ENCODE peak calls at places on chromosomes 2 and 18, in seven cellular contexts. I, E, A, J, C, W and M are unnamed samples.

GRCh38 chr2:240437181-240437860 is 1.9 kb downstream of the GPC1 start:
- DNase-seq in I (no peak), E (no peak), A (no peak), J (no peak), C (no peak), W (no peak), M (no peak)

GRCh38 chr2:38277245-38278119 is 99.6 kb downstream of the ATL2 start:
- DNase-seq in I (no peak), E (no peak), A (no peak), J (no peak), C (no peak), W (no peak), M (peak)

GRCh38 chr2:163466583-163466982 is 269.2 kb downstream of the FIGN start:
- DNase-seq in I (no peak), E (no peak), A (no peak), J (no peak), C (no peak), W (no peak), M (no peak)

GRCh38 chr2:31901900-31902299 is 108.9 kb downstream of the MEMO1 start:
- DNase-seq in I (no peak), E (no peak), A (no peak), J (no peak), C (no peak), W (no peak), M (no peak)

GRCh38 chr2:168136392-168136977 is 110.9 kb downstream of the STK39 start:
- DNase-seq in I (peak), E (peak), A (peak), J (no peak), C (no peak), W (peak), M (peak)

GRCh38 chr2:124027182-124027581 is 2.1 kb downstream of the CNTNAP5 start:
- DNase-seq in I (peak), E (no peak), A (peak), J (peak), C (no peak), W (no peak), M (peak)

GRCh38 chr2:45439788-45440773 is 171.0 kb downstream of the SRBD1 start:
- DNase-seq in I (peak), E (no peak), A (peak), J (no peak), C (no peak), W (no peak), M (no peak)

GRCh38 chr2:118130385-118130784 is 42.1 kb downstream of the INSIG2 start:
- DNase-seq in I (no peak), E (no peak), A (no peak), J (no peak), C (no peak), W (no peak), M (no peak)

GRCh38 chr18:80250740-80251364 is 3.5 kb upstream of the PARD6G start:
- DNase-seq in I (no peak), E (no peak), A (no peak), J (no peak), C (no peak), W (no peak), M (no peak)

GRCh38 chr18:22507055-22507454 is 89.3 kb upstream of the CTAGE1 start:
- DNase-seq in I (no peak), E (no peak), A (no peak), J (no peak), C (no peak), W (no peak), M (no peak)

GRCh38 chr2:35298493-35298892 is 1057.1 kb upstream of the CRIM1 start:
- DNase-seq in I (no peak), E (no peak), A (no peak), J (no peak), C (no peak), W (peak), M (peak)

GRCh38 chr2:133986881-133987793 is 266.7 kb upstream of the MGAT5 start:
- DNase-seq in I (no peak), E (no peak), A (no peak), J (no peak), C (no peak), W (no peak), M (no peak)

GRCh38 chr18:10213526-10213925 is 240.9 kb upstream of the APCDD1 start:
- DNase-seq in I (peak), E (peak), A (peak), J (no peak), C (no peak), W (no peak), M (no peak)

GRCh38 chr2:70891572-70892356 is 43.9 kb upstream of the ATP6V1B1 start:
- DNase-seq in I (no peak), E (no peak), A (no peak), J (no peak), C (no peak), W (no peak), M (no peak)

GRCh38 chr2:191499874-191500565 is 177.9 kb upstream of the NABP1 start:
- DNase-seq in I (no peak), E (no peak), A (peak), J (peak), C (no peak), W (no peak), M (peak)

DNA sequence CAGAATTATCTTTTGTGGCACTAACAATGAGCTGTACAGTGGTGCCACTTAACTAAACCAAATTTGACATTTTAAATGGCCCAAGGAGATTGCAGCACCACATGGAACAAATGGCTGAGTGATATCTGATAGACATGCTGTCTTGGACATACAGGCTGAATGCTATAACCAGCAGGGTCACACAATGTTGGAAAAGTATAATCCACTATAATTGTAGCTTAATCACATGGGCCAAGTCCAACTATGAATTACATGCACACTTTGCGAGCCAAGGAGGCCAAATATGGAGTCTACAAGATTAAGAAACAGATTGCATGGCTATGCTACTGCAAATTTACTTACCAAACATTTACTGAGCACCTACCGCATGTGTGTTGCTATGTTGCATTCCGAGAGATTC is 69.0 kb downstream of the AOX1 start:
- DNase-seq in I (no peak), E (no peak), A (no peak), J (no peak), C (no peak), W (no peak), M (no peak)
- TF ChIP-seq CTCF in I (no peak), E (no peak), A (no peak), J (no peak), C (no peak), W (no peak), M (no peak)

GRCh38 chr2:237702439-237703397 is 75.3 kb downstream of the LRRFIP1 start:
- DNase-seq in I (peak), E (no peak), A (peak), J (no peak), C (no peak), W (no peak), M (peak)
- TF ChIP-seq CTCF in I (no peak), E (no peak), A (no peak), J (no peak), C (no peak), W (no peak), M (no peak)

GRCh38 chr18:78984941-78985784 is 5.5 kb downstream of the SALL3 start:
- DNase-seq in I (no peak), E (no peak), A (peak), J (no peak), C (no peak), W (no peak), M (no peak)
- TF ChIP-seq CTCF in I (peak), E (no peak), A (peak), J (no peak), C (peak), W (peak), M (peak)

GRCh38 chr2:173467751-173468150 is 113.1 kb downstream of the CDCA7 start:
- DNase-seq in I (no peak), E (no peak), A (no peak), J (no peak), C (no peak), W (no peak), M (no peak)

GRCh38 chr2:173468394-173468793 is 113.7 kb downstream of the CDCA7 start:
- DNase-seq in I (no peak), E (no peak), A (no peak), J (no peak), C (no peak), W (no peak), M (no peak)

DNA sequence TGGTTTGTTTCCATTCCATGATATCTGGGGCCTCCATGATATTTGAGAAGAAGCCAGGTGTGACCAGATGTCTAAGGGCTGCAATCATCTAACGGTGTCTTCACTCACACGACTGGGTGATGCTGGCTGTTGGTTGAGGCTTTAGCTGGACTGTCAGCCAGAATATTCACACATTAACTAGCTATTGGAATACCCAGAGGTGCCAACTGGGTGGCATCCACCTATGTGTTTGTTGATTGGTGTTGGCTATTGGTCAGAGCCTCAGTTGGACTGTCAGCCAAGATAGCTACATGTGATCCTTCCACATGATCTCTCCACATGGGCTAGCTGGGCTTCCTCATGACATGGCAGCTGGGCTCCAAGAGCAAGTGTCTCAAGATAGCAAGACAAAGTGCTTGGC is 117.4 kb downstream of the CDCA7 start:
- DNase-seq in I (no peak), E (no peak), A (no peak), J (no peak), C (no peak), W (no peak), M (no peak)
- TF ChIP-seq CTCF in I (no peak), E (no peak), A (no peak), J (no peak), C (no peak), W (no peak), M (no peak)

DNA sequence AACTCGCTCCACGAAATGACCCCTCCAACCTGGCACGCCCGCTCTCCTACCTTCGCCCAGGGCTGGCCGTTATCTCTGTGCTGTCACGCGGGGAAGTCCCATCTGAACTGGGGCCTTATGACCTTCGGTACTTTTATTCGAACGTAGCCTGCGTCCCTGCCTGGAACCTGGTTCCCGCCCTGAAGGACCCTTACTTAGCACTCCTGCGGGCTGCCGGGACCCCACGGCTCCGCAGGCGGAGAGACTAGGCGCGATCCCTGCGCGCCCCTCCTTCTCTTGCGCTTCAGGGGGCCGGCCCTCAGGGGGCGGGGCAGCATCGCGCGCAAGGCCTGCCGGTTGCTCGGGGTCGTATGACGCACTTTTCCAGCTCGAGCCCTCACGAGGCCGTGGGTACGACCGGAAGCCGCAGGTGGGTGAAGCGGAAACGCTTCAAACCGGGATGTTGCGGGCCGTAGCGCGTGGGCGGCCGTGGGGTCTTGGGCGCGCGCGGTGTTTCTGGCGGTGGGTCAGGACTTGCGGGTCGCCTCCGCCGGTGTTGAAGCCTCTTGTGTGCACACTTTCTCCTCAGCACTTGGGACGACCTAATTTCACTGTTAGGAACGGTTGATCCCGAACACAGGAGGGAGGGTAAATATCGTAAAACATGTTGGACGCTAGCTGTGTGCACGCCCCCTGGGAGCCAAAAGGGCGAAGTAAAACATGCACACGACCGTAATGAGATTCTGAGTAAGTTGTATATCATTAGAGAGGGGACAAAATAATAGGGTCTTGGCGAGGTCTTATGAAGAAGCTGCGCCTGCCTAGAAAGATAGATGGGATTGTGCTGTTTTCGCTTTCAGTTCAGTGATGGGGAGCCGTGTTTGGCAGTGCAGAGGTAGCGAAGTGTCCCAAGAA is at the start of the genes LIPT1 and TSGA10:
- DNase-seq in I (peak), E (peak), A (peak), J (peak), C (peak), W (peak), M (peak)
- TF ChIP-seq CTCF in I (peak), E (no peak), A (peak), J (no peak), C (peak), W (peak), M (peak)

DNA sequence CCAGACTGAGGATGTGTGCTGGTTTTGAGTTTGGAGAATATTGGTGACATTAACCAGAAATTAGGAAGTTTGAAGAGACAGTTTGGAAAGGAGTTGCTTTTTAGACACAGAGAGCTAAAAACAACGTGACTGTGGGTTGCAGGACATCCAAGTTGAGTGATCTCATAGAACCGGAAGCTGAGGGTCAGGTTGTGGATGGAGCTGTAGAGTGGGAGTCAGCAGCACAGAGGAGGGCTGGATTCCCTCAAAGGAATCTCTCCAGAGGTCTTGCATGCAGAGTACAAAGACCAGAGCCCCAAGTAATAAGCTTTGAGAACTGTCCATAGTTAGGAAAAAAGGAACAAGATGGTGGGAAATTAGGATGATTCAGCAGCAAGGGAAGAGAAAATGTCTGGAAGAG is 9.3 kb downstream of the MAPRE3 start:
- DNase-seq in I (no peak), E (no peak), A (peak), J (no peak), C (no peak), W (no peak), M (no peak)
- TF ChIP-seq CTCF in I (no peak), E (no peak), A (no peak), J (no peak), C (no peak), W (no peak), M (no peak)

GRCh38 chr2:86105969-86106945 is at the start of gene PTCD3:
- DNase-seq in I (peak), E (peak), A (peak), J (peak), C (peak), W (peak), M (peak)

GRCh38 chr2:86107031-86107430 is 996 bp downstream of the PTCD3 start:
- DNase-seq in I (peak), E (no peak), A (peak), J (no peak), C (no peak), W (no peak), M (no peak)

GRCh38 chr2:86102157-86102556 is 3.5 kb downstream of the POLR1A start:
- DNase-seq in I (no peak), E (no peak), A (no peak), J (no peak), C (no peak), W (no peak), M (no peak)

GRCh38 chr2:86105252-86105968 is at the start of gene POLR1A:
- DNase-seq in I (peak), E (peak), A (peak), J (peak), C (peak), W (peak), M (peak)
- TF ChIP-seq CTCF in I (no peak), E (no peak), A (peak), J (no peak), C (no peak), W (peak), M (peak)

GRCh38 chr2:130767408-130767775 is 12.1 kb downstream of the AMER3 start:
- DNase-seq in I (no peak), E (no peak), A (no peak), J (no peak), C (no peak), W (no peak), M (no peak)

GRCh38 chr2:130769343-130769907 is 14.1 kb downstream of the AMER3 start:
- DNase-seq in I (no peak), E (no peak), A (no peak), J (no peak), C (no peak), W (no peak), M (no peak)

GRCh38 chr2:130766037-130766436 is 10.7 kb downstream of the AMER3 start:
- DNase-seq in I (no peak), E (no peak), A (no peak), J (no peak), C (no peak), W (no peak), M (no peak)

GRCh38 chr2:130766711-130767407 is 11.5 kb downstream of the AMER3 start:
- DNase-seq in I (no peak), E (no peak), A (no peak), J (no peak), C (no peak), W (no peak), M (no peak)

DNA sequence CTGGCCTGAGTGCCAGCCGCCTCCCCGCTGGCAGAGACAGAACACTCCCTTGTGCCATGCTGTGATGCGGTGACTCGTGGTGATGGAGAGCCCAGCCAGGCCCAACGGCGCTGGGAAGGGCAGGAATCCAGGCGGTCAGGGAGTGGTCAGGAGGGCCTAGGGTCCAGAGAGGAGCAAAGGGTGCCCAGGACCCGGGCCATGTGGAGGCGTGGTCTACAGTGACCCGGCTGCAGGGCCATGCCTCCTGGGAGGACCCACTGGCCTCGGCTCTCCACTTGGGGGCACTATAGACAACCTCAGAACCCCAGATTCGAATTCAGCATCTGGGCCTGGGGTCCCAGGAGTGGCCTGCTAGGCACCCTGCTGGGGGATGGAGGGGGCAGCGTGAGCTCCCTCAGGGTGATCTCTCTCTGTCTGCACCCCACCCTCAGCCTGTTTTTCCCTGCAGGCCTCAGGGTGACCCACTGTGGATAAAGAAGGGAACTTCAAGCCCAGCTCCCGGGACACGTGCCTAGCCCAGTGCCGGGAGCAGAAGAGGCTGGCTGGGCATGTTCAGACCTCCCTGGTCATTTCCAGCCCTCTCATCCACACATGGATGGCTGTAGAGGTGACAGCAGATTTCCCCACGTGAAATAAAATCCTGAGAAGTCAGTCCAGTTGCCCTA is 13.0 kb downstream of the AMER3 start:
- DNase-seq in I (no peak), E (no peak), A (no peak), J (no peak), C (no peak), W (no peak), M (no peak)
- TF ChIP-seq CTCF in I (peak), E (no peak), A (no peak), J (no peak), C (no peak), W (peak), M (no peak)

GRCh38 chr2:197274937-197275336 is 35.6 kb downstream of the ANKRD44 start:
- DNase-seq in I (no peak), E (no peak), A (no peak), J (no peak), C (no peak), W (no peak), M (no peak)
- TF ChIP-seq CTCF in I (no peak), E (no peak), A (no peak), J (no peak), C (no peak), W (no peak), M (no peak)